ENCODE peak calls at places on chromosomes 16 and 17, in eight cellular contexts. One of them, this sample, is unnamed.

GRCh38 chr17:76983075-76983411 is 114.8 kb downstream of the MGAT5B start:
- DNase-seq in HCT116: no peak
- DNase-seq in tibial nerve: no peak
- DNase-seq in A549: no peak
- DNase-seq in uterus: no peak
- DNase-seq in body of pancreas: no peak
- DNase-seq in IMR-90: no peak
- DNase-seq in NB4: no peak
- DNase-seq in this sample: no peak

GRCh38 chr16:65336169-65336568 is 214.3 kb upstream of the CDH11 start:
- DNase-seq in HCT116: no peak
- DNase-seq in tibial nerve: no peak
- DNase-seq in A549: no peak
- DNase-seq in uterus: no peak
- DNase-seq in body of pancreas: no peak
- DNase-seq in IMR-90: peak
- DNase-seq in NB4: no peak
- DNase-seq in this sample: no peak

GRCh38 chr17:49157784-49158183 is 25.2 kb downstream of the B4GALNT2 start:
- DNase-seq in HCT116: no peak
- DNase-seq in tibial nerve: no peak
- DNase-seq in A549: peak
- DNase-seq in uterus: no peak
- DNase-seq in body of pancreas: no peak
- DNase-seq in IMR-90: peak
- DNase-seq in NB4: peak
- DNase-seq in this sample: peak

GRCh38 chr17:65794572-65794971 is 233.1 kb upstream of the AXIN2 start:
- DNase-seq in HCT116: peak
- DNase-seq in tibial nerve: no peak
- DNase-seq in A549: peak
- DNase-seq in uterus: no peak
- DNase-seq in body of pancreas: peak
- DNase-seq in IMR-90: peak
- DNase-seq in NB4: peak
- DNase-seq in this sample: no peak

GRCh38 chr16:50025544-50025931 is 513 bp downstream of the CNEP1R1 start:
- DNase-seq in HCT116: no peak
- DNase-seq in tibial nerve: no peak
- DNase-seq in A549: peak
- DNase-seq in uterus: no peak
- DNase-seq in body of pancreas: no peak
- DNase-seq in IMR-90: no peak
- DNase-seq in NB4: peak
- DNase-seq in this sample: peak

GRCh38 chr17:11899494-11899893 is 97.8 kb downstream of the ZNF18 start:
- DNase-seq in HCT116: no peak
- DNase-seq in tibial nerve: no peak
- DNase-seq in A549: no peak
- DNase-seq in uterus: no peak
- DNase-seq in body of pancreas: no peak
- DNase-seq in IMR-90: no peak
- DNase-seq in NB4: no peak
- DNase-seq in this sample: peak

GRCh38 chr17:17628388-17629008 is 37.0 kb upstream of the PEMT start:
- DNase-seq in HCT116: no peak
- DNase-seq in tibial nerve: no peak
- DNase-seq in A549: no peak
- DNase-seq in uterus: no peak
- DNase-seq in body of pancreas: no peak
- DNase-seq in IMR-90: no peak
- DNase-seq in NB4: no peak
- DNase-seq in this sample: no peak

GRCh38 chr16:1764971-1765370 is 6.4 kb downstream of the NME3 start:
- DNase-seq in HCT116: no peak
- DNase-seq in tibial nerve: no peak
- DNase-seq in A549: no peak
- DNase-seq in uterus: no peak
- DNase-seq in body of pancreas: no peak
- DNase-seq in IMR-90: no peak
- DNase-seq in NB4: no peak
- DNase-seq in this sample: no peak

GRCh38 chr16:2147378-2147777 is 1.0 kb upstream of the RAB26 start:
- DNase-seq in HCT116: no peak
- DNase-seq in tibial nerve: no peak
- DNase-seq in A549: no peak
- DNase-seq in uterus: no peak
- DNase-seq in body of pancreas: no peak
- DNase-seq in IMR-90: no peak
- DNase-seq in NB4: no peak
- DNase-seq in this sample: no peak

GRCh38 chr17:13385481-13385907 is 216.2 kb downstream of the HS3ST3A1 start:
- DNase-seq in HCT116: no peak
- DNase-seq in tibial nerve: no peak
- DNase-seq in A549: no peak
- DNase-seq in uterus: no peak
- DNase-seq in body of pancreas: no peak
- DNase-seq in IMR-90: peak
- DNase-seq in NB4: peak
- DNase-seq in this sample: no peak

GRCh38 chr17:82443465-82444283 is 6.9 kb downstream of the CYBC1 start:
- DNase-seq in HCT116: no peak
- DNase-seq in tibial nerve: no peak
- DNase-seq in A549: no peak
- DNase-seq in uterus: no peak
- DNase-seq in body of pancreas: peak
- DNase-seq in IMR-90: no peak
- DNase-seq in NB4: no peak
- DNase-seq in this sample: no peak

GRCh38 chr17:69418535-69418934 is 4.0 kb downstream of the MAP2K6 start:
- DNase-seq in HCT116: no peak
- DNase-seq in tibial nerve: no peak
- DNase-seq in A549: no peak
- DNase-seq in uterus: no peak
- DNase-seq in body of pancreas: no peak
- DNase-seq in IMR-90: peak
- DNase-seq in NB4: no peak
- DNase-seq in this sample: no peak

GRCh38 chr17:80830020-80830780 is 161.4 kb upstream of the CHMP6 start:
- DNase-seq in HCT116: no peak
- DNase-seq in tibial nerve: no peak
- DNase-seq in A549: no peak
- DNase-seq in uterus: no peak
- DNase-seq in body of pancreas: no peak
- DNase-seq in IMR-90: no peak
- DNase-seq in NB4: no peak
- DNase-seq in this sample: no peak

GRCh38 chr17:40452074-40452787 is 9.0 kb downstream of the IGFBP4 start:
- DNase-seq in HCT116: no peak
- DNase-seq in tibial nerve: no peak
- DNase-seq in A549: no peak
- DNase-seq in uterus: peak
- DNase-seq in body of pancreas: no peak
- DNase-seq in IMR-90: peak
- DNase-seq in NB4: no peak
- DNase-seq in this sample: no peak

GRCh38 chr17:78664476-78665384 is 87.5 kb upstream of the DNAH17 start:
- DNase-seq in HCT116: no peak
- DNase-seq in tibial nerve: no peak
- DNase-seq in A549: no peak
- DNase-seq in uterus: no peak
- DNase-seq in body of pancreas: no peak
- DNase-seq in IMR-90: peak
- DNase-seq in NB4: no peak
- DNase-seq in this sample: peak

GRCh38 chr17:38585056-38585804 is 20.5 kb downstream of the SRCIN1 start:
- DNase-seq in HCT116: no peak
- DNase-seq in tibial nerve: no peak
- DNase-seq in A549: no peak
- DNase-seq in uterus: no peak
- DNase-seq in body of pancreas: no peak
- DNase-seq in IMR-90: no peak
- DNase-seq in NB4: peak
- DNase-seq in this sample: peak

GRCh38 chr17:3916013-3916696 is at the start of gene P2RX1:
- DNase-seq in HCT116: no peak
- DNase-seq in tibial nerve: no peak
- DNase-seq in A549: no peak
- DNase-seq in uterus: no peak
- DNase-seq in body of pancreas: no peak
- DNase-seq in IMR-90: no peak
- DNase-seq in NB4: peak
- DNase-seq in this sample: peak

GRCh38 chr16:50603206-50604064 is 55.2 kb downstream of the NKD1 start:
- DNase-seq in HCT116: no peak
- DNase-seq in tibial nerve: no peak
- DNase-seq in A549: no peak
- DNase-seq in uterus: peak
- DNase-seq in body of pancreas: no peak
- DNase-seq in IMR-90: no peak
- DNase-seq in NB4: no peak
- DNase-seq in this sample: no peak

GRCh38 chr17:33342025-33342424 is 48.9 kb upstream of the ASIC2 start:
- DNase-seq in HCT116: no peak
- DNase-seq in tibial nerve: no peak
- DNase-seq in A549: no peak
- DNase-seq in uterus: no peak
- DNase-seq in body of pancreas: no peak
- DNase-seq in IMR-90: no peak
- DNase-seq in NB4: peak
- DNase-seq in this sample: no peak

GRCh38 chr16:75354170-75354569 is 79.1 kb downstream of the CFDP1 start:
- DNase-seq in HCT116: no peak
- DNase-seq in tibial nerve: no peak
- DNase-seq in A549: no peak
- DNase-seq in uterus: no peak
- DNase-seq in body of pancreas: no peak
- DNase-seq in IMR-90: no peak
- DNase-seq in NB4: no peak
- DNase-seq in this sample: no peak
- TF ChIP-seq POLR2A in HCT116: no peak
- TF ChIP-seq POLR2A in tibial nerve: no peak
- TF ChIP-seq POLR2A in A549: no peak
- TF ChIP-seq POLR2A in uterus: no peak
- TF ChIP-seq POLR2A in body of pancreas: no peak
- TF ChIP-seq POLR2A in IMR-90: no peak
- TF ChIP-seq POLR2A in NB4: no peak
- TF ChIP-seq POLR2A in this sample: no peak

DNA sequence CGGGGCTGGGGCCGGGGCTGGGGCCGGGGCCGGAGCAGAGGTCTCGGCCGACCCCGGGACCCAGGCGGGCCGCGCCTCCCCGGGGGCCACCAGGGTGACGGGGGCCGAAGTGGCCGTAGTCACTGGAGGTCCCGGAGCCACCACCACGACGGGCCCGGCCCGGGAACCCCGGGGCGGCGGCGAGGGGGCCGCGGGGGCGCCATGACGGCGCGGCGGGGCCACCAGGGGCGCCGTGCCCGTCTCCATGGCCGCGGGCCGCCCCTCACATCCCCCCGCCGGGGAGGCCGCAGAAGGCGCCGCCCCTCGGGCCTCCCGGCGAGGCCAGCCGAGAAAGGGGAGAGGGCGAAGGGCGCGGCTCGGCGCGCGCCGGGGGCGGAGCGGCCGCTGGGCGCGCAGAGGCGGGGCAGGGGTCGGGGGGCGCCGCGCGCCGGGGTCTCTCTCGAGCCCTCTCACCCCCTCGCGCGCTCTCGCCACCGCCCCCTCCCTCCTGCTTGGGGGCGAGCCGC is 303 bp downstream of the TBC1D10B start:
- DNase-seq in HCT116: no peak
- DNase-seq in tibial nerve: no peak
- DNase-seq in A549: no peak
- DNase-seq in uterus: no peak
- DNase-seq in body of pancreas: no peak
- DNase-seq in IMR-90: no peak
- DNase-seq in NB4: no peak
- DNase-seq in this sample: no peak
- TF ChIP-seq POLR2A in HCT116: peak
- TF ChIP-seq POLR2A in tibial nerve: peak
- TF ChIP-seq POLR2A in A549: peak
- TF ChIP-seq POLR2A in uterus: peak
- TF ChIP-seq POLR2A in body of pancreas: peak
- TF ChIP-seq POLR2A in IMR-90: no peak
- TF ChIP-seq POLR2A in NB4: no peak
- TF ChIP-seq POLR2A in this sample: no peak

DNA sequence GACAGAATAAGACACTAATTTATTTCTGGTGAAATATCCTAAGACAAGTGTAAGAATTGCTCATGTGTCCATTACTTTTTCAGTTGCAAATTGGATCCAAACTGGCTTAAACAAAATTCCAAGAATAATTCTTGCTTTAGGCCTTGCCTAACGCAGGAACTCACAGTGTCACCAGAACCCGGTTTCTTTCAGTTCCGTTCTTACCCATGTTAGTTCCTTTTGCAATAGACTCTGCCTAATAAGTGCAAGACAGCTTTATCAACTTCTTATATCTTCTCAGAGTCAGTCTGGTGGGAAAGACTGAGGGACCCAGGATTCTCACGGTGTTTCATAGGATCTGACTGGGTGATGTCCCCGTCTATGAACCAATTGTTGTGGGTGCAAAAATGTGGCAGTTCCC is 24.7 kb downstream of the GDE1 start:
- DNase-seq in HCT116: no peak
- DNase-seq in tibial nerve: no peak
- DNase-seq in A549: no peak
- DNase-seq in uterus: no peak
- DNase-seq in body of pancreas: no peak
- DNase-seq in IMR-90: no peak
- DNase-seq in NB4: no peak
- DNase-seq in this sample: no peak
- TF ChIP-seq POLR2A in HCT116: no peak
- TF ChIP-seq POLR2A in tibial nerve: no peak
- TF ChIP-seq POLR2A in A549: no peak
- TF ChIP-seq POLR2A in uterus: no peak
- TF ChIP-seq POLR2A in body of pancreas: no peak
- TF ChIP-seq POLR2A in IMR-90: no peak
- TF ChIP-seq POLR2A in NB4: no peak
- TF ChIP-seq POLR2A in this sample: no peak

DNA sequence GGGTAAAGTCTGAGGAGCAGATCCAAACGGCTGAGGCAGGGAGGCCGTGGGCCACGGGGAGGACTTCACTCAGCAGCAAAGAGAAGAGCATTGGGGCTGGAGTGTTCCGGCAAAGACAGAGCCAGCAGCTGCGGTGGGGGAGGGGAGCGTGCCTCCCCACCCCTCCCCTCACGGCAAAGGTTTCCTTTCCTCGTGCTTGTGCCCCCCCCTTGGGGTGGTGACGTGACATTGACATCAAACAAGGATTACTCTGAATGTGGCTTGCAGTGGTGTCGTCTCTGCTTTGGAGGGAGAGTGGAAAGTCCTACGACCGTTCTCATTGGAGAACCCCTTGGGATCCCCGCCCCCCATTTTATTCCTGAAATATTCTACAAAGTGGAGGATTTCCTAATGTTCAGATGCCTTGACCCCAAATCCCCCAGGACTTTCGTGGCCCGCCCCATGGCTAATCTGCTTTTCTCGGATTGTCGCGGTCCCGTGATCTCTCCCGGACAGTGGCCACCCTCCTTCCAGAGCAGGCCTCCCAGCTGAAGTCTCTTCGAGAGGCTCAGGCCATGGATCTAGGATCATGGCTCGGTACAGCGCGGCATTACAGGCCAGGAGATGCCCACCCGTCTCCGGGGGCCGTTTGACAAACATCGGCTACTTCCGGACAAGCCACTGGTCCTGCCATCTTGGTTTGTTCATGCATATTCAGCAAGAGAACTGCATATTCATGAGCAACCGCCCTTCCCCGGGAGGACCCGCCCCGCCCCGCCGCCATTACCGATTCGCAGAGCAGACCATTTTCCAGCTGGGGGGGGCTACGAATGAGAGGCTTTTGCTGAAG is 714 bp upstream of the POLR2A start:
- DNase-seq in HCT116: peak
- DNase-seq in tibial nerve: peak
- DNase-seq in A549: peak
- DNase-seq in uterus: peak
- DNase-seq in body of pancreas: peak
- DNase-seq in IMR-90: peak
- DNase-seq in NB4: peak
- DNase-seq in this sample: peak
- TF ChIP-seq POLR2A in HCT116: peak
- TF ChIP-seq POLR2A in tibial nerve: peak
- TF ChIP-seq POLR2A in A549: peak
- TF ChIP-seq POLR2A in uterus: peak
- TF ChIP-seq POLR2A in body of pancreas: no peak
- TF ChIP-seq POLR2A in IMR-90: no peak
- TF ChIP-seq POLR2A in NB4: peak
- TF ChIP-seq POLR2A in this sample: no peak

This sample was measured in erythroblast.